ENCODE peak calls at places on chromosome 11, in four cellular contexts. One of them, this sample, is unnamed.
A peak's percentile ranks its signal among the peaks of the same experiment; 100 is the strongest.

GRCh38 chr11:19076744-19077589 is 16.4 kb upstream of the MRGPRX2 start:
- DNase-seq in A549: peak; percentile 44
- DNase-seq in H1: peak; percentile 91
- DNase-seq in K562: peak; percentile 74
- DNase-seq in this sample: peak; percentile 32

GRCh38 chr11:77435972-77436371 is 37.9 kb downstream of the PAK1 start:
- DNase-seq in K562: no peak
- DNase-seq in A549: no peak
- DNase-seq in H1: no peak
- DNase-seq in this sample: no peak

GRCh38 chr11:9205596-9205995 is 59.6 kb downstream of the DENND5A start:
- DNase-seq in A549: no peak
- DNase-seq in H1: no peak
- DNase-seq in K562: no peak
- DNase-seq in this sample: no peak

GRCh38 chr11:69694781-69695180 is 9.0 kb downstream of the FGF19 start:
- DNase-seq in A549: no peak
- DNase-seq in H1: no peak
- DNase-seq in K562: no peak
- DNase-seq in this sample: no peak

GRCh38 chr11:122633219-122633829 is 22.2 kb upstream of the UBASH3B start:
- DNase-seq in A549: peak; percentile 34
- DNase-seq in H1: no peak
- DNase-seq in K562: no peak
- DNase-seq in this sample: peak; percentile 62

GRCh38 chr11:69091638-69092165 is 43.0 kb downstream of the TPCN2 start:
- DNase-seq in K562: no peak
- DNase-seq in A549: no peak
- DNase-seq in H1: no peak
- DNase-seq in this sample: no peak

GRCh38 chr11:88352139-88352538 is 14.6 kb upstream of the CTSC start:
- DNase-seq in A549: no peak
- DNase-seq in H1: no peak
- DNase-seq in K562: no peak
- DNase-seq in this sample: no peak

GRCh38 chr11:33801821-33802413 is 27.6 kb upstream of the FBXO3 start:
- DNase-seq in H1: no peak
- DNase-seq in K562: no peak
- DNase-seq in A549: no peak
- DNase-seq in this sample: no peak

GRCh38 chr11:91374794-91375193 is 849.8 kb upstream of the FAT3 start:
- DNase-seq in H1: no peak
- DNase-seq in A549: no peak
- DNase-seq in K562: no peak
- DNase-seq in this sample: no peak

GRCh38 chr11:84673753-84674152 is 953.4 kb downstream of the DLG2 start:
- DNase-seq in H1: no peak
- DNase-seq in A549: no peak
- DNase-seq in K562: no peak
- DNase-seq in this sample: no peak

GRCh38 chr11:123588117-123588815 is 66.2 kb downstream of the SCN3B start:
- DNase-seq in H1: no peak
- DNase-seq in K562: no peak
- DNase-seq in A549: peak; percentile 83
- DNase-seq in this sample: peak; percentile 67

GRCh38 chr11:80846442-80846841 is 1405.6 kb upstream of the TENM4 start:
- DNase-seq in H1: no peak
- DNase-seq in K562: no peak
- DNase-seq in A549: no peak
- DNase-seq in this sample: no peak

GRCh38 chr11:103805688-103806009 is 230.8 kb upstream of the DDI1 start:
- DNase-seq in H1: no peak
- DNase-seq in K562: no peak
- DNase-seq in A549: no peak
- DNase-seq in this sample: no peak

GRCh38 chr11:78158987-78159662 is 19.7 kb upstream of the ALG8 start:
- DNase-seq in A549: no peak
- DNase-seq in H1: no peak
- DNase-seq in K562: no peak
- DNase-seq in this sample: no peak

GRCh38 chr11:130467116-130467990 is 18.9 kb downstream of the ADAMTS15 start:
- DNase-seq in K562: no peak
- DNase-seq in H1: no peak
- DNase-seq in A549: no peak
- DNase-seq in this sample: no peak

GRCh38 chr11:65096926-65097325 is 912 bp downstream of the VPS51 start:
- DNase-seq in A549: no peak
- DNase-seq in K562: no peak
- DNase-seq in H1: no peak
- DNase-seq in this sample: no peak

GRCh38 chr11:65095974-65096806 is at the start of gene VPS51:
- DNase-seq in H1: peak; percentile 93
- DNase-seq in K562: peak; percentile 93
- DNase-seq in A549: peak; percentile 95
- DNase-seq in this sample: peak; percentile 87

GRCh38 chr11:65090628-65091027 is 5.4 kb upstream of the VPS51 start:
- DNase-seq in A549: no peak
- DNase-seq in H1: no peak
- DNase-seq in K562: no peak
- DNase-seq in this sample: no peak

GRCh38 chr11:65100674-65101350 is 4.8 kb downstream of the VPS51 start:
- DNase-seq in A549: no peak
- DNase-seq in H1: no peak
- DNase-seq in K562: no peak
- DNase-seq in this sample: no peak

DNA sequence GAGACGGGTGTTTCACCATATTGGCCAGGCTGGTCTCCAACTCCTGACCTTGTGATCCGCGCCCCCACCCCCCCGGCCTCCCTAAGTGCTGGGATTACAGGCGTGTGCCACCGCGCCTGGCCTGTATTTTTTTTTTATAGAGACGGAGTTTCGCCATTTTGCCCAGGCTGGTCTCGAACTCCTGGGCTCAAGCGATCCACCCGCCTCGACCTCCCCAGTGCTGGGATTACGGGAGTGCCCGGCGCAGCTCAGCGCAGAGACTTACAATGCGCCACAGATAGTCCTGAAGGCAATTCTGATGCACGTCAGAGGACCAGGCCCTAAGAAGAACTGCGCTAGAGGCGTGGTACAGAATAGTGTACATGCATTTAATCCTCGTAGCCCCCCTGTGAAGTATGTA is 587 bp upstream of the VPS51 start:
- DNase-seq in A549: no peak
- DNase-seq in K562: no peak
- DNase-seq in H1: no peak
- DNase-seq in this sample: no peak
- TF ChIP-seq RNF2 in A549: no peak
- TF ChIP-seq RNF2 in K562: no peak
- TF ChIP-seq RNF2 in H1: no peak
- TF ChIP-seq RNF2 in this sample: no peak

GRCh38 chr11:2416765-2417164 is 16.2 kb downstream of the TSSC4 start:
- DNase-seq in K562: no peak
- DNase-seq in H1: no peak
- DNase-seq in A549: no peak
- DNase-seq in this sample: no peak
- TF ChIP-seq RNF2 in K562: no peak
- TF ChIP-seq RNF2 in H1: no peak
- TF ChIP-seq RNF2 in A549: no peak
- TF ChIP-seq RNF2 in this sample: no peak

DNA sequence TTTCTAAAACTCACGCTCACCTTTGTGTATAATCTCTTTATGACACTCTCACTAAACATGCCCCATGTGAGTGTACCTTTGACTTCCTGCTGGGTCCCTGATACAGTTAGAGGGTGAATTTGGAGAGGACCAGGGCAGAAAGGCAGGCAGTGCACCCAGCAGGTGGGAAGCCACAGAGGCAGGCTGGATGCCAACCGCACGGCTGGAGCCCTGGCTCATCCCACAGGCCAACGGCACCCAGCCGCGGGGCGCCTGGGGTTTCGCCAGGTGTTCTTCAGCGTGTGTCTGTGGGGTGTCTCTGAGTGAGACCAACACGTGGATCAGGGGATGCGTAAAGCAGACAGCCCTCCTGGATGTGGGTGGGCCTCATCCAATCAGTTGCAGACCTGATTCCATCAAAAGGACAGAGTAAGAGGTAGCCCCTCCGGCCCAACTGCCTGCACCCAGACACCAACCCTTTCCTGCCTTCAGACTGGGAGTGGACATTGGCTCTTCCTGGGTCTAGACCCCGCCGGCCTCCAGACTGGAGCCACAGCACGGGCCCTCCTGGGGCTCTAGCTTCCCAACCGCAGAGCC is 51.6 kb downstream of the DHCR7 start:
- DNase-seq in A549: no peak
- DNase-seq in H1: no peak
- DNase-seq in K562: no peak
- DNase-seq in this sample: no peak
- TF ChIP-seq RNF2 in A549: no peak
- TF ChIP-seq RNF2 in H1: no peak
- TF ChIP-seq RNF2 in K562: no peak
- TF ChIP-seq RNF2 in this sample: no peak

GRCh38 chr11:26841818-26842457 is 120.1 kb upstream of the SLC5A12 start:
- DNase-seq in H1: no peak
- DNase-seq in K562: no peak
- DNase-seq in A549: no peak
- DNase-seq in this sample: no peak
- TF ChIP-seq RNF2 in H1: no peak
- TF ChIP-seq RNF2 in K562: no peak
- TF ChIP-seq RNF2 in A549: no peak
- TF ChIP-seq RNF2 in this sample: no peak

GRCh38 chr11:29024386-29024785 is 916.2 kb downstream of the METTL15 start:
- DNase-seq in A549: no peak
- DNase-seq in K562: no peak
- DNase-seq in H1: no peak
- DNase-seq in this sample: no peak
- TF ChIP-seq RNF2 in A549: no peak
- TF ChIP-seq RNF2 in K562: no peak
- TF ChIP-seq RNF2 in H1: no peak
- TF ChIP-seq RNF2 in this sample: no peak

DNA sequence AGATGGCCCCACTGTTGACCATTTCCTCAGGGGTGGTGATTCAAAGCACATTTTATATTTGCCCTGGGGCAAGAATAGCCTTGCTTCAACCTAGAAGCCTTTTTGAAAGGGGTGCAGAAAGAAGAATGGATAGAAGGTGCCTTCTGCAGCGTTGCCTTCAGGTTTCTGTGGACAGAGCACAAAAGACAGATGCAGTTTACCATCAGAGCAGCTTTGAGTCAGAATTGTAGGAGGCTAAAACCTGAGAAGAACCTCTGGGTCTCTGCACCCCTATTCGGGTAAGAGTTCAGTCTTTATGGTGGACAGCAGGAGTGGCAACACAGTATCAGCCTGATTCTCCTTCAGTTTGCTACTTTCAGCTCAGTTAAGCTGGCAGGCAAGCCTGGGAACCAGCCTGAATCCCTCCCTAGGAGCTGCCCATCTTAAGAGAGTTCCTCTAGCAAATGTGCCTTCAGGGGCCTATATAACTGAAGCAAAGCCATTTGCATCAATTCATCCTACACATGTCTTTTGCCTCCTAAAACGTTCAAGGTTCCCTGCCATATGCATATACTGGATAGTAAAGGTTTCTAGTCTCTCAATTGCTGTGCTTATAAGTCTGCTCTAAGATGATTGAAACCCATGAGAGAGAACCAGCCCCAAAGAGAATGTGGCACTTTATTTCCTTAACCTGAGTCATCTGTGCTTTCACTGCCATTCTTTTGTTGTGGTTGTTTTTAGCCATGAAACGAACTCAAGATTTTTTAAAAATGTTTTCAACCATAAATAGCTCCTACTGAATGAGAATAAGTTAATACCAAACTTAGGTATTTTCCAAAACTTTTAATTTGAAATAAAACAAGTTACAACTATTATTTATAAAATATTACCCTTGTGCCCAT is 123.0 kb downstream of the TRIM44 start:
- DNase-seq in A549: no peak
- DNase-seq in K562: no peak
- DNase-seq in H1: no peak
- DNase-seq in this sample: no peak
- TF ChIP-seq RNF2 in A549: no peak
- TF ChIP-seq RNF2 in K562: no peak
- TF ChIP-seq RNF2 in H1: no peak
- TF ChIP-seq RNF2 in this sample: no peak

DNA sequence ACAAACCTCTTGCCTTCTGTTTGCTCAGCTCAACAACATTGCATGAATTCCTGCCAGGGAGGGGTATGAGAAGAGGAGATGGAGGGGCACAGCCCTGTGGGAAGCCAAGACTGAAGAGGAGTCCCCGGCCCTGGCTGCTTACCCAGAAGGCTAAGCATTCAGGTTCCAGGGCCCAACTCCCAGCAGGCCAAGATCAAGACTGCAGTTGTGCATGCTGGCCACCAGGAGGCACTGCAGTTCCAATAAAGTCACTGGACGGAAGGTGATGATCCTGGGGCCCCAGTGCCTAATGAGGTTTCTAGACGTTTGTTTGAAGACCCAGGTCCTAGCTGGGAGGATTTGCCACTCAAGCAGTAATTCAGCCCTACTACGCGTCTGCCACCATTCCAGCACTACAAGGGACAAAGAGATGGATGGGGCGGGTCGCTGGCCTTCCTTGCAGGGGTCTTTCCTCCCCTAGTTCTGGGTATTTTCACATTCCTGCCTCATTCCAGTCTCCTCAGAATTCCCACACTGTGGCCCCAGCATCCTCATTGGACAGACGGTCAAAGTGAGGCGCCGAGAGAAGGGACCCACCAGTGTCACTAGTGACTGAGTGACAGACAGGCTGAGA is 23.6 kb downstream of the ALX4 start:
- DNase-seq in H1: peak; percentile 89
- DNase-seq in K562: peak; percentile 85
- DNase-seq in A549: peak; percentile 89
- DNase-seq in this sample: peak; percentile 35
- TF ChIP-seq RNF2 in H1: no peak
- TF ChIP-seq RNF2 in K562: no peak
- TF ChIP-seq RNF2 in A549: no peak
- TF ChIP-seq RNF2 in this sample: no peak

DNA sequence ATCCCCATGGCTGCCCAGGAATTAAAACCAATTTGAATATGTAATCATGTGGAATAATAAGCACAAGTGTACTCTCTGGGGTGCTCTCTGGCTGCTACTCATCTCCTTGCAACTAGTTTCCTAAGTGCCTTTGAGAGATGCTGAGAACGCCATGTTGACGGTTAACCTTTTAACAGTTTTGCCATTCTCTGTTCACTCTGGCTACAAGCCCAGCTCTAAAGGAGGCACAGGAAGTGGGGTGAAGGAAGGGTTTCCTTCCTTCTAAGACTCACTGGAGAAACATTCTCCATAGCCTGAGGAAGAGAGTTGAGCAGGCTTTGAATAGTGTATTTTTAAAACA is 122.0 kb upstream of the ZC3H12C start:
- DNase-seq in A549: no peak
- DNase-seq in K562: no peak
- DNase-seq in H1: no peak
- DNase-seq in this sample: no peak
- TF ChIP-seq RNF2 in A549: no peak
- TF ChIP-seq RNF2 in K562: no peak
- TF ChIP-seq RNF2 in H1: no peak
- TF ChIP-seq RNF2 in this sample: no peak

This sample was measured in HepG2.